ENCODE peak calls at places on chromosomes 5 and 9, in six cellular contexts. Q is DND-41; K is stimulated activated CD8-positive, alpha-beta memory T cell treated with anti-CD3 and anti-CD28 coated beads, Interleukin-15, amount 100 ng/mL, for 1 hour; I is activated CD4-positive, alpha-beta T cell treated with anti-CD3 and anti-CD28 coated beads for 24 hours; C is NCI-H1694; R is activated T-cell treated with anti-CD3 and anti-CD28 coated beads, Interleukin-2, amount 50 U/mL, for 72 hours. D is an unnamed sample.

GRCh38 chr5:66848749-66849641 is 252.8 kb downstream of the MAST4 start:
- DNase-seq in R (no peak), I (no peak), Q (no peak), K (no peak), C (no peak), D (no peak)

GRCh38 chr9:124021385-124021769 is 9.8 kb downstream of the LHX2 start:
- DNase-seq in R (no peak), C (no peak), Q (no peak), I (no peak), K (no peak), D (no peak)

GRCh38 chr9:80867731-80868130 is 821.6 kb downstream of the TLE1 start:
- DNase-seq in Q (no peak), I (no peak), C (no peak), R (no peak), K (no peak), D (no peak)

GRCh38 chr5:7667216-7667767 is 183.6 kb downstream of the CFAP90 start:
- DNase-seq in C (no peak), Q (no peak), K (no peak), R (no peak), I (no peak), D (no peak)

GRCh38 chr5:124285733-124286132 is 460.7 kb downstream of the ZNF608 start:
- DNase-seq in I (no peak), Q (no peak), C (no peak), K (no peak), R (no peak), D (no peak)

GRCh38 chr5:96079962-96080361 is 118.3 kb upstream of the ELL2 start:
- DNase-seq in R (no peak), Q (no peak), K (no peak), I (no peak), C (no peak), D (no peak)

GRCh38 chr5:137152616-137153015 is 346.5 kb downstream of the SPOCK1 start:
- DNase-seq in K (no peak), R (no peak), I (no peak), Q (no peak), C (no peak), D (no peak)

GRCh38 chr5:3542769-3543168 is 52.9 kb upstream of the IRX1 start:
- DNase-seq in K (no peak), I (no peak), C (no peak), Q (no peak), R (no peak), D (no peak)

GRCh38 chr9:27451207-27451792 is 72.8 kb upstream of the IFNK start:
- DNase-seq in Q (no peak), I (no peak), K (no peak), R (no peak), C (no peak), D (no peak)

GRCh38 chr5:20636686-20637085 is 648.7 kb upstream of the CDH18 start:
- DNase-seq in R (no peak), C (no peak), Q (no peak), K (no peak), I (no peak), D (no peak)

GRCh38 chr5:8340261-8340660 is 471.3 kb downstream of the MTRR start:
- DNase-seq in C (no peak), R (no peak), Q (no peak), I (no peak), K (no peak), D (no peak)

GRCh38 chr5:79713727-79714126 is 24.1 kb downstream of the CMYA5 start:
- DNase-seq in C (no peak), R (no peak), Q (no peak), I (no peak), K (no peak), D (no peak)

GRCh38 chr9:36207016-36207415 is 16.3 kb downstream of the CLTA start:
- DNase-seq in K (no peak), I (no peak), R (no peak), Q (no peak), C (no peak), D (no peak)

GRCh38 chr9:4657426-4658159 is 4.5 kb upstream of the PLPP6 start:
- DNase-seq in R (no peak), K (no peak), C (no peak), I (no peak), Q (no peak), D (no peak)

GRCh38 chr5:140037012-140037411 is 6.1 kb downstream of the NRG2 start:
- DNase-seq in R (no peak), K (no peak), C (no peak), I (no peak), Q (no peak), D (no peak)

GRCh38 chr9:87525546-87526303 is 28.1 kb downstream of the DAPK1 start:
- DNase-seq in K (no peak), Q (no peak), R (no peak), I (no peak), C (no peak), D (no peak)

GRCh38 chr5:139335811-139336210 is 5.8 kb upstream of the PAIP2 start:
- DNase-seq in Q (no peak), C (no peak), K (no peak), I (no peak), R (no peak), D (no peak)

GRCh38 chr5:80492741-80493140 is 4.8 kb downstream of the FAM151B start:
- DNase-seq in I (no peak), R (no peak), Q (no peak), C (no peak), K (no peak), D (no peak)

GRCh38 chr5:67045816-67046740 is 150.5 kb downstream of the CD180 start:
- DNase-seq in K (no peak), I (no peak), C (no peak), Q (no peak), R (no peak), D (no peak)

GRCh38 chr5:76386360-76386759 is 16.7 kb upstream of the IQGAP2 start:
- DNase-seq in I (no peak), R (no peak), Q (no peak), K (no peak), C (no peak), D (no peak)

GRCh38 chr5:113524927-113525326 is 11.4 kb downstream of the YTHDC2 start:
- DNase-seq in C (no peak), I (no peak), R (no peak), Q (no peak), K (no peak), D (no peak)

GRCh38 chr9:109721021-109721420 is 59.0 kb upstream of the PALM2AKAP2 start:
- DNase-seq in Q (no peak), K (no peak), R (no peak), I (no peak), C (no peak), D (no peak)

GRCh38 chr5:154611341-154611767 is 133.3 kb upstream of the HAND1 start:
- DNase-seq in Q (no peak), K (no peak), I (no peak), R (no peak), C (no peak), D (no peak)

GRCh38 chr9:110578575-110578895 is 1.0 kb downstream of the SVEP1 start:
- DNase-seq in K (no peak), Q (no peak), R (no peak), C (no peak), I (no peak), D (no peak)

GRCh38 chr5:78514427-78515345 is 133.9 kb downstream of the LHFPL2 start:
- DNase-seq in Q (no peak), I (no peak), C (no peak), K (no peak), R (no peak), D (no peak)

GRCh38 chr5:116382025-116382873 is 192.4 kb downstream of the SEMA6A start:
- DNase-seq in C (no peak), R (no peak), Q (no peak), I (no peak), K (no peak), D (peak)

GRCh38 chr9:113558632-113559502 is 95.3 kb downstream of the RGS3 start:
- DNase-seq in C (no peak), K (no peak), Q (no peak), I (no peak), R (no peak), D (no peak)

GRCh38 chr5:140251527-140251973 is 51.4 kb downstream of the PFDN1 start:
- DNase-seq in R (peak), I (peak), K (no peak), C (no peak), Q (peak), D (no peak)

GRCh38 chr9:97386265-97386633 is 25.6 kb upstream of the TDRD7 start:
- DNase-seq in R (no peak), C (no peak), I (no peak), Q (no peak), K (no peak), D (no peak)

GRCh38 chr5:176578391-176578808 is 29.3 kb downstream of the CDHR2 start:
- DNase-seq in C (no peak), I (no peak), K (peak), Q (peak), R (no peak), D (peak)